ENCODE peak calls at places on chromosomes 3 and 15, in nine cellular contexts. X, D, R, J, I, G, M, E and W are unnamed samples.

GRCh38 chr3:127676921-127677351 is 4.2 kb downstream of the ABTB1 start:
- DNase-seq in J (no peak), I (peak; percentile 11), D (peak; percentile 71), X (no peak), E (no peak), M (no peak), R (peak; percentile 17), G (peak; percentile 22), W (peak; percentile 4)

GRCh38 chr15:53080484-53080883 is 290.3 kb upstream of the ONECUT1 start:
- DNase-seq in G (no peak), D (no peak), M (no peak), I (no peak), X (no peak), E (no peak), R (no peak), J (no peak), W (no peak)

GRCh38 chr3:13500133-13500885 is 20.2 kb downstream of the HDAC11 start:
- DNase-seq in X (peak; percentile 40), J (no peak), E (peak; percentile 75), I (no peak), G (no peak), D (peak; percentile 39), R (peak; percentile 21), M (no peak), W (peak; percentile 35)

GRCh38 chr3:33732394-33732793 is 14.3 kb upstream of the CLASP2 start:
- DNase-seq in I (no peak), M (no peak), G (no peak), E (no peak), R (no peak), D (no peak), J (peak; percentile 5), X (no peak), W (no peak)

GRCh38 chr3:50378024-50378423 is 18.7 kb upstream of the TMEM115 start:
- DNase-seq in I (no peak), G (no peak), J (no peak), M (no peak), D (no peak), R (no peak), X (no peak), E (no peak), W (no peak)

GRCh38 chr3:53716998-53717397 is 129.2 kb downstream of the CHDH start:
- DNase-seq in G (no peak), I (no peak), D (no peak), J (no peak), E (no peak), M (no peak), R (no peak), X (no peak), W (no peak)

GRCh38 chr15:34837246-34838016 is 42.1 kb upstream of the ACTC1 start:
- DNase-seq in D (peak; percentile 71), G (no peak), R (no peak), M (no peak), I (no peak), E (peak; percentile 10), X (no peak), J (no peak), W (peak; percentile 83)

GRCh38 chr15:35885870-35886269 is 339.9 kb upstream of the DPH6 start:
- DNase-seq in E (no peak), X (no peak), D (no peak), M (no peak), G (no peak), I (no peak), J (no peak), R (no peak), W (no peak)

GRCh38 chr3:151918253-151919029 is 45.0 kb downstream of the SUCNR1 start:
- DNase-seq in X (no peak), R (no peak), I (no peak), D (no peak), G (no peak), M (no peak), J (peak; percentile 34), E (peak; percentile 34), W (no peak)

GRCh38 chr3:94159062-94159726 is 96.3 kb downstream of the NSUN3 start:
- DNase-seq in G (no peak), X (no peak), E (peak; percentile 13), I (no peak), J (peak; percentile 2), M (no peak), R (no peak), D (no peak), W (peak; percentile 61)

GRCh38 chr3:47512416-47513124 is 942 bp downstream of the ELP6 start:
- DNase-seq in R (peak; percentile 27), M (peak; percentile 42), D (peak; percentile 80), G (no peak), J (no peak), E (no peak), X (no peak), I (peak; percentile 33), W (peak; percentile 16)

GRCh38 chr15:82044373-82045178 is 1.2 kb downstream of the MEX3B start:
- DNase-seq in G (no peak), R (peak; percentile 41), E (peak; percentile 27), X (peak; percentile 48), M (peak; percentile 55), I (peak; percentile 36), J (no peak), D (peak; percentile 73), W (peak; percentile 76)

GRCh38 chr3:106161236-106161635 is 292.4 kb upstream of the CBLB start:
- DNase-seq in M (no peak), E (no peak), I (no peak), G (no peak), D (no peak), R (no peak), X (no peak), J (no peak), W (no peak)

GRCh38 chr15:47504624-47505256 is 212.6 kb upstream of the SEMA6D start:
- DNase-seq in M (no peak), D (no peak), G (no peak), I (no peak), J (no peak), X (peak; percentile 35), E (no peak), R (no peak), W (no peak)

GRCh38 chr15:101170568-101171350 is 81.1 kb downstream of the CHSY1 start:
- DNase-seq in X (no peak), E (no peak), M (no peak), D (no peak), G (no peak), J (no peak), I (peak; percentile 70), R (no peak), W (no peak)

GRCh38 chr3:62164746-62165145 is 208.6 kb downstream of the FEZF2 start:
- DNase-seq in G (no peak), X (no peak), I (no peak), J (no peak), D (no peak), M (no peak), E (no peak), R (no peak), W (no peak)
- H3K4me1 ChIP-seq in G (no peaks in the 10 kb centered on the region), X (peaks cover 24% of the 10 kb centered on the region), I (no peaks in the 10 kb centered on the region), J (no peaks in the 10 kb centered on the region), D (no peaks in the 10 kb centered on the region), M (no peaks in the 10 kb centered on the region), E (no peaks in the 10 kb centered on the region), R (no peaks in the 10 kb centered on the region), W (no peaks in the 10 kb centered on the region)

GRCh38 chr3:141109761-141110160 is 58.6 kb downstream of the SPSB4 start:
- DNase-seq in R (no peak), I (peak; percentile 35), X (no peak), D (no peak), G (no peak), M (no peak), J (no peak), E (no peak), W (no peak)
- TF ChIP-seq CTCF in R (no peak), I (peak; percentile 16), X (no peak), D (no peak), G (no peak), M (no peak), J (no peak), E (no peak), W (no peak)

DNA sequence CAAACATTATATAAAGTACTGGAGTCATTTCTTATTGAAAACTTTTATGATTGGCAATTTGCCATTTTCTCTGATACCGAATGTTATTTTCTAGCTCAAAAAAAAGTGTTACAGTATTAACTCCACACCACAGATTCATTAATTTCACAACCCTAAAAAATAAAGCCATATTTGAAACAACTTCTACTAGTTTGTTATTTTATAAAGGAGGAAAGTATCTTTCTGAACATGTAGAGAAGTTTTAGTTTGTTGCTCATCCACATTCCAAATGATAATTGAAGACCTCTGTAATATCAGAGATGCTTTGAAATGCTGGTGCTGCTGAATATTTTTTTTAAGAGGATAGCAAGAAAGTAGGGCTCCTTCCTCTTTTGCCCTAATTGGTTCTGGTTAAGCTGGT is 2.0 kb downstream of the VGLL3 start:
- DNase-seq in I (no peak), D (no peak), R (no peak), X (no peak), E (no peak), G (no peak), J (no peak), M (no peak), W (no peak)
- H3K4me3 ChIP-seq in I (peak overlapping the region; percentile 62), D (no peak overlapping the region), R (no peak overlapping the region), X (peak overlapping the region; percentile 59), E (peak overlapping the region; percentile 84), G (no peak overlapping the region), J (no peak overlapping the region), M (no peak overlapping the region), W (no peak overlapping the region)

GRCh38 chr3:188244395-188244861 is 90.5 kb downstream of the LPP start:
- DNase-seq in D (no peak), J (no peak), I (no peak), G (no peak), X (no peak), E (peak; percentile 44), M (no peak), R (no peak), W (no peak)

GRCh38 chr3:188243124-188243795 is 89.3 kb downstream of the LPP start:
- DNase-seq in D (no peak), M (no peak), I (no peak), R (no peak), G (no peak), J (no peak), E (no peak), X (no peak), W (no peak)

GRCh38 chr3:188241072-188241471 is 87.1 kb downstream of the LPP start:
- DNase-seq in J (no peak), X (no peak), M (no peak), R (no peak), I (no peak), E (no peak), D (peak; percentile 69), G (no peak), W (peak; percentile 15)

GRCh38 chr3:188241883-188242282 is 87.9 kb downstream of the LPP start:
- DNase-seq in R (no peak), G (no peak), D (no peak), I (no peak), M (no peak), E (no peak), X (no peak), J (no peak), W (no peak)

DNA sequence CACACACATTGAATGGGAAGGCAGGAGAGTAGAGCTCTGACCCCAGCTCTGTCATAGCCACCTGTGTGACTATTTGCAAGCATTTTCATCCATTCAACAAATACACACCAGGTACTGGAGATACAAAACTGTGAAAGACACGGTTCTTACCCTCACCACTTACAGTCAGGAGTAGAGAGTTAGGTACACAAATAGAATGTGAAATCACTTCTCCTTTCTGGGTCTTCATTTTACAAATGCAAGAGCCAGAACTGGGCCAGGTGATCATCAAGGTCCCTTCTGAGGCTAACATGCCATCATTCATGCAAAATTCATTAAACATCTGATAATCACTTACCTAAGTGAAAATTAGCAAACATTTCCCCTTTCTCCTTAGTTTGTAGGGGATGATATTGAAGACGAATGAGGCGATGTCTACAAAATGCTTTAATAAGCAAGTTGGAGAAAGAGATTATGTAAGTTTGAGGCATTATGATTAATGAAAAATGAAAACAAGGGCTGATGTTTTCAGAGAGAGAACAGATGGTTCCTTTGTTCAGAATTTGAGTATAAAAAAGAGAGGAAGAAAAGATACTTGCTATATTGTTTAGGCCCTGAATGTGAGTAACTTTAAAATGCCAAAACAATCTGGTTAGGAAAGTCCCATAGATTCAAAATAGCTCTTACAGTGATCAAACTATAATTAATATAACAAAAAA is 88.6 kb downstream of the LPP start:
- DNase-seq in E (no peak), X (no peak), D (no peak), G (no peak), M (no peak), R (no peak), J (no peak), I (no peak), W (no peak)
- H3K4me1 ChIP-seq in E (peaks cover 82% of the 10 kb centered on the region), X (no peaks in the 10 kb centered on the region), D (no peaks in the 10 kb centered on the region), G (peaks cover 21% of the 10 kb centered on the region), M (no peaks in the 10 kb centered on the region), R (peaks cover 12% of the 10 kb centered on the region), J (peaks cover 15% of the 10 kb centered on the region), I (peaks cover 26% of the 10 kb centered on the region), W (no peaks in the 10 kb centered on the region)